ENCODE peak calls at places on chromosomes 11 and 22, in five cellular contexts. One of them, this sample, is unnamed.

GRCh38 chr22:43587574-43587973 is 175.8 kb downstream of the MPPED1 start:
- DNase-seq in HepG2: no peak
- DNase-seq in A549: no peak
- DNase-seq in suprapubic skin: no peak
- DNase-seq in H54: no peak
- DNase-seq in this sample: no peak

GRCh38 chr11:86955674-86956522 is 703 bp upstream of the FZD4 start:
- DNase-seq in HepG2: peak
- DNase-seq in suprapubic skin: peak
- DNase-seq in A549: peak
- DNase-seq in H54: peak
- DNase-seq in this sample: peak

GRCh38 chr11:3230636-3231549 is 1.3 kb downstream of the MRGPRE start:
- DNase-seq in A549: no peak
- DNase-seq in HepG2: no peak
- DNase-seq in H54: no peak
- DNase-seq in suprapubic skin: no peak
- DNase-seq in this sample: no peak

GRCh38 chr11:122101625-122102291 is 14.3 kb downstream of the BLID start:
- DNase-seq in HepG2: peak
- DNase-seq in suprapubic skin: no peak
- DNase-seq in H54: no peak
- DNase-seq in A549: no peak
- DNase-seq in this sample: peak

GRCh38 chr11:72688486-72688885 is 14.3 kb upstream of the PDE2A start:
- DNase-seq in H54: no peak
- DNase-seq in A549: no peak
- DNase-seq in HepG2: no peak
- DNase-seq in suprapubic skin: no peak
- DNase-seq in this sample: no peak

GRCh38 chr11:94694309-94695060 is 73.7 kb upstream of the AMOTL1 start:
- DNase-seq in H54: no peak
- DNase-seq in A549: no peak
- DNase-seq in HepG2: no peak
- DNase-seq in suprapubic skin: no peak
- DNase-seq in this sample: no peak

GRCh38 chr11:118448294-118448693 is 12.0 kb downstream of the KMT2A start:
- DNase-seq in H54: no peak
- DNase-seq in A549: no peak
- DNase-seq in HepG2: no peak
- DNase-seq in suprapubic skin: no peak
- DNase-seq in this sample: no peak

GRCh38 chr11:57471496-57471895 is 11.2 kb downstream of the RTN4RL2 start:
- DNase-seq in suprapubic skin: no peak
- DNase-seq in H54: no peak
- DNase-seq in A549: no peak
- DNase-seq in HepG2: no peak
- DNase-seq in this sample: no peak

GRCh38 chr22:28440517-28441366 is 238.9 kb downstream of the TTC28 start:
- DNase-seq in H54: no peak
- DNase-seq in HepG2: no peak
- DNase-seq in A549: no peak
- DNase-seq in suprapubic skin: no peak
- DNase-seq in this sample: no peak

GRCh38 chr11:107801641-107802040 is 56.9 kb downstream of the SLC35F2 start:
- DNase-seq in HepG2: no peak
- DNase-seq in suprapubic skin: no peak
- DNase-seq in H54: no peak
- DNase-seq in A549: no peak
- DNase-seq in this sample: no peak

GRCh38 chr22:50306753-50307749 is at the start of gene PLXNB2:
- DNase-seq in A549: peak
- DNase-seq in HepG2: peak
- DNase-seq in H54: no peak
- DNase-seq in suprapubic skin: no peak
- DNase-seq in this sample: peak
- TF ChIP-seq POLR2A in A549: peak
- TF ChIP-seq POLR2A in HepG2: peak
- TF ChIP-seq POLR2A in H54: peak
- TF ChIP-seq POLR2A in suprapubic skin: no peak
- TF ChIP-seq POLR2A in this sample: peak

DNA sequence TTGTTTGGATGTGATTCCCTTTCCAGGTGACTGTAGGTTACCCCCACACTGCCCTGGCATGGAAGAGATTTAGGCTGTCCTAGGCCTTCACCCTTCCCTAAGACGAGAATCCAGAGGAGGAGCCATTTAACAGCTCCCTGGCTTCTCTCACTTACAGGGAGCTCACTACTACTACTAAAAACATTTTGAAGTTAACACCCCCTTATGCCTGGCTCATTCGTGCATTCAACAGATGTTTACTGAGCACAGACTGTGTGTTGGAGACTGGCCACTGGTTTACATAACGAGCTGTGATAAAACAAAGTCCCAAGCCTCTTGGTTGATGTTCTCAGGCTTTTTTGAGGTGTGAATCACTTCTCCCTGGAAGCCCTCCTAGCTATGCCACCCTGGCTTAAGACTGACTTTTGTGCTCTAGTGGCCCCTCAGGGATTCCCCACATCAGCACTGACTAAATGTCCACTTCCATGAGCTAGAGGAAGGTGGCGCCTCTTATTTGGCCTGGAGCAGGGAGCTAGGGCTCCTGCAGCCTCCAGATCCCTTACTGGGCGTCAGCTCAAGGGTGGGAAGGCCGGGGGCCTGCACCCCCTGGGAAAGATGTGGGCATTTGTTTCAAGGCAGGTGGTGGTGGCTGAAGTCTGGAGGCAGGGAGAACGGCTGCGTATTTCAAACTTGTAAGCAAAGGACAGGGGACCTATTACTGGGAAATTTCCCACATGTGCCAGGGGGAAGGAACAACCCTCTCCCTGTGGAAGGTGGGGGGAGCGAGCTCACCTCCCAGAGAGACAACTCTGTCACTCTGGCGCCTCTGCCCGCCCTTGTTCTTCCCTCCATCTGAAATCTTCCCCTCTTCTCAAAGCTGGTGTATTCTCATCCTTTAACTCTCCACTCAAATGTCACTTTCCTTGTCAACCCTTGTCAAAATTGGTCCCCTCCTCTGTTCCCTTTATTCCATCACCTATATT is 19.4 kb upstream of the MALAT1 start:
- DNase-seq in A549: peak
- DNase-seq in suprapubic skin: peak
- DNase-seq in HepG2: no peak
- DNase-seq in H54: no peak
- DNase-seq in this sample: peak
- TF ChIP-seq POLR2A in A549: no peak
- TF ChIP-seq POLR2A in suprapubic skin: peak
- TF ChIP-seq POLR2A in HepG2: no peak
- TF ChIP-seq POLR2A in H54: no peak
- TF ChIP-seq POLR2A in this sample: peak

DNA sequence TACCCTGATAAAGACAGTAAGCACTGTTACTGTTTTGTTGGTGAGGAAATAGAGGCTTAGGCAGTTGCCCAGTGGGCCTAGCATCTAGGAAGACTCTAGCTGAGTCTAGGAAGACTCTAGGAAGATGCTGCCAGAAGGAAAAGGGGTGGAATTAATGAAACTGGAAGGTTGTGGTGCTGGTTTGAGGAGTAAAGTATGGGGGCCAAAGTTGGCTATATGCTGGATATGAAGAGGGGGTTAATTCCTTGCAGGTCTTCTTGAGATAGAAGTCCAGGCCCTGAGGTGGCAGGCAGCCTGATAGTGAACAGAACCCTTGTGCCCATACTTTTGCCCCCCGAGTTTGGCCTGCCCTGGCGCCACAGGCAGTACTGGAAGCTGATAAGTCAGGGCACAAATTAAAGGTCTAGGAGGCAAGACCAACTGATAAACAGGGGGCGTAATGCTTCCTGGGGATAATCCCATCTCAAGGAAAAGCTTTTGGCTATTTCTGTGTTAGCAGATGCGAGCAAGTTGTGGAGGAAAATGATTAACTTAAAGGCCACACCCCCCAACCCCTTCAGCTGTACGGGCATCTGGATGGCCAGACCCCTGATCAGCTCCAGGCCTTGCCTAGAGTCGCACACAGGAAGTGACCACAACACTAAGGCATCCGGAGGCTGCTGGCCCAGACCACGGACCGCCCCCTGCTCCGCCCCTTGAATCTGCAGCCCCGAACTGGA is 3.1 kb downstream of the ILK start:
- DNase-seq in HepG2: peak
- DNase-seq in suprapubic skin: peak
- DNase-seq in H54: peak
- DNase-seq in A549: peak
- DNase-seq in this sample: peak
- TF ChIP-seq POLR2A in HepG2: no peak
- TF ChIP-seq POLR2A in suprapubic skin: no peak
- TF ChIP-seq POLR2A in H54: peak
- TF ChIP-seq POLR2A in A549: peak
- TF ChIP-seq POLR2A in this sample: peak

GRCh38 chr11:31813961-31814868 is 3.1 kb upstream of the PAX6 start:
- DNase-seq in suprapubic skin: no peak
- DNase-seq in A549: no peak
- DNase-seq in HepG2: no peak
- DNase-seq in H54: no peak
- DNase-seq in this sample: no peak
- TF ChIP-seq POLR2A in suprapubic skin: no peak
- TF ChIP-seq POLR2A in A549: no peak
- TF ChIP-seq POLR2A in HepG2: no peak
- TF ChIP-seq POLR2A in H54: no peak
- TF ChIP-seq POLR2A in this sample: no peak

DNA sequence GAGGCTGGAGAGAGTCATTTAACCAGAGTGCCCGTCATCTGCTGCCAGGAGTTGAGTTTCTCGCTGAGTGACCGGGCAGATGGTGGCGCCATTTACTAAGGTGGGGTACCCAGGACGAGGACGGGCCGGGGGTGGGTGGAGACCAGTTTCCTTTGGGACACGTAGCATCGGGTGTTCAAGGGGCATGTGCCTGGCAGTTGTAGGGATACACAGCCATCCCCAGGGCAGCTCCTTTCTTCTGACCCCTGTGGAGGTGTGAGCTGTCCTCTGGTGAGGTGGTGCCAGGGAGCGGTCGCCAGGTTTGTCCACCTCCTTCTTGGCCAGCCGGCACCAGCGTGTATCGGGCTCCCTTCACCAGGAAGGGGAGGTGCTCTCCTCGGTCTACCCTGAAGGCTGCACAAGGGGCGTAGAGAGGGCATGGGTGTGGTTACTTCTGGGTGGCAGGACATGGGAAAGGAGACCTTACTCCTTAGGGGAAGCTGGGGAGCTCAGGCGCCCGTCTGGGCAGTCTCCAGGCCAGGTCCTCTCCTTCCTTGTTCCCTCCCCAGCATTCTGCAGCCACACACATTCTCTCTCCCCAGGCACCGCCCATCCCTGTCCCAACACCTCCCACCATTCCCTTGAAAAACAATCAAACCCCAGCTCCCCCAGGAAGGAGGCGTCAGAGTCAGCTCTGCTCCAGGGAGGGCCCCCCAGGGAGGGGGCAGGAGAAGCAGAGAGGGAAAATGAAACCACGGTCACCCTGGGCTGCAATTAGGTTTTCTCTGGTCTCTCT is 10.3 kb upstream of the MB start:
- DNase-seq in suprapubic skin: peak
- DNase-seq in HepG2: peak
- DNase-seq in A549: peak
- DNase-seq in H54: peak
- DNase-seq in this sample: peak
- TF ChIP-seq POLR2A in suprapubic skin: peak
- TF ChIP-seq POLR2A in HepG2: peak
- TF ChIP-seq POLR2A in A549: no peak
- TF ChIP-seq POLR2A in H54: peak
- TF ChIP-seq POLR2A in this sample: peak

This sample was measured in thyroid gland.